ENCODE peak calls at places on chromosomes 6 and 20, in six cellular contexts. One of them, this sample, is unnamed.

GRCh38 chr20:9889270-9889981 is 50.5 kb upstream of the PAK5 start:
- DNase-seq in A549: no peak
- DNase-seq in brain microvascular endothelial cell: no peak
- DNase-seq in mammary epithelial cell: no peak
- DNase-seq in astrocyte of the cerebellum: no peak
- DNase-seq in epithelial cell of esophagus: no peak
- DNase-seq in this sample: no peak

GRCh38 chr6:21885532-21886089 is 292.1 kb downstream of the SOX4 start:
- DNase-seq in astrocyte of the cerebellum: peak
- DNase-seq in A549: peak
- DNase-seq in brain microvascular endothelial cell: peak
- DNase-seq in epithelial cell of esophagus: peak
- DNase-seq in mammary epithelial cell: peak
- DNase-seq in this sample: peak

GRCh38 chr6:106883808-106884262 is 90.7 kb downstream of the CD24 start:
- DNase-seq in astrocyte of the cerebellum: no peak
- DNase-seq in mammary epithelial cell: no peak
- DNase-seq in epithelial cell of esophagus: peak
- DNase-seq in A549: no peak
- DNase-seq in brain microvascular endothelial cell: no peak
- DNase-seq in this sample: peak

GRCh38 chr20:22465622-22466446 is 118.5 kb downstream of the FOXA2 start:
- DNase-seq in A549: no peak
- DNase-seq in mammary epithelial cell: no peak
- DNase-seq in brain microvascular endothelial cell: no peak
- DNase-seq in epithelial cell of esophagus: no peak
- DNase-seq in astrocyte of the cerebellum: no peak
- DNase-seq in this sample: no peak

GRCh38 chr6:54695815-54696214 is 150.8 kb upstream of the FAM83B start:
- DNase-seq in brain microvascular endothelial cell: no peak
- DNase-seq in astrocyte of the cerebellum: no peak
- DNase-seq in epithelial cell of esophagus: no peak
- DNase-seq in mammary epithelial cell: no peak
- DNase-seq in A549: no peak
- DNase-seq in this sample: no peak

GRCh38 chr6:9204171-9204570 is 768.8 kb upstream of the SLC35B3 start:
- DNase-seq in epithelial cell of esophagus: peak
- DNase-seq in mammary epithelial cell: peak
- DNase-seq in A549: no peak
- DNase-seq in brain microvascular endothelial cell: peak
- DNase-seq in astrocyte of the cerebellum: peak
- DNase-seq in this sample: peak

GRCh38 chr6:106149472-106150069 is 63.4 kb downstream of the PRDM1 start:
- DNase-seq in brain microvascular endothelial cell: no peak
- DNase-seq in mammary epithelial cell: no peak
- DNase-seq in astrocyte of the cerebellum: no peak
- DNase-seq in A549: no peak
- DNase-seq in epithelial cell of esophagus: no peak
- DNase-seq in this sample: no peak

GRCh38 chr6:107318100-107318736 is 141.1 kb downstream of the PDSS2 start:
- DNase-seq in mammary epithelial cell: peak
- DNase-seq in brain microvascular endothelial cell: peak
- DNase-seq in A549: peak
- DNase-seq in astrocyte of the cerebellum: peak
- DNase-seq in epithelial cell of esophagus: peak
- DNase-seq in this sample: peak

GRCh38 chr6:158850807-158851115 is 31.6 kb upstream of the EZR start:
- DNase-seq in brain microvascular endothelial cell: no peak
- DNase-seq in astrocyte of the cerebellum: no peak
- DNase-seq in epithelial cell of esophagus: no peak
- DNase-seq in A549: no peak
- DNase-seq in mammary epithelial cell: no peak
- DNase-seq in this sample: peak

GRCh38 chr6:111653961-111654360 is 48.3 kb upstream of the TRAF3IP2 start:
- DNase-seq in brain microvascular endothelial cell: no peak
- DNase-seq in A549: no peak
- DNase-seq in mammary epithelial cell: no peak
- DNase-seq in astrocyte of the cerebellum: no peak
- DNase-seq in epithelial cell of esophagus: no peak
- DNase-seq in this sample: no peak

GRCh38 chr6:23179994-23180393 is 610.6 kb downstream of the HDGFL1 start:
- DNase-seq in epithelial cell of esophagus: no peak
- DNase-seq in brain microvascular endothelial cell: no peak
- DNase-seq in A549: no peak
- DNase-seq in astrocyte of the cerebellum: no peak
- DNase-seq in mammary epithelial cell: no peak
- DNase-seq in this sample: no peak

GRCh38 chr6:166004491-166005275 is 163.0 kb downstream of the TBXT start:
- DNase-seq in astrocyte of the cerebellum: no peak
- DNase-seq in brain microvascular endothelial cell: no peak
- DNase-seq in epithelial cell of esophagus: no peak
- DNase-seq in A549: no peak
- DNase-seq in mammary epithelial cell: no peak
- DNase-seq in this sample: peak

GRCh38 chr20:45041464-45042337 is 59.2 kb downstream of the KCNS1 start:
- DNase-seq in brain microvascular endothelial cell: peak
- DNase-seq in mammary epithelial cell: peak
- DNase-seq in A549: no peak
- DNase-seq in epithelial cell of esophagus: peak
- DNase-seq in astrocyte of the cerebellum: no peak
- DNase-seq in this sample: peak

GRCh38 chr20:45060341-45060740 is 40.6 kb downstream of the KCNS1 start:
- DNase-seq in brain microvascular endothelial cell: no peak
- DNase-seq in astrocyte of the cerebellum: no peak
- DNase-seq in A549: no peak
- DNase-seq in mammary epithelial cell: no peak
- DNase-seq in epithelial cell of esophagus: no peak
- DNase-seq in this sample: no peak

GRCh38 chr6:15698474-15698873 is 35.6 kb upstream of the DTNBP1 start:
- DNase-seq in mammary epithelial cell: peak
- DNase-seq in astrocyte of the cerebellum: no peak
- DNase-seq in A549: no peak
- DNase-seq in epithelial cell of esophagus: no peak
- DNase-seq in brain microvascular endothelial cell: no peak
- DNase-seq in this sample: no peak

GRCh38 chr20:15406072-15406471 is 1068.7 kb upstream of the FLRT3 start:
- DNase-seq in mammary epithelial cell: peak
- DNase-seq in astrocyte of the cerebellum: no peak
- DNase-seq in epithelial cell of esophagus: no peak
- DNase-seq in brain microvascular endothelial cell: no peak
- DNase-seq in A549: no peak
- DNase-seq in this sample: no peak

GRCh38 chr6:99641270-99641669 is 34.6 kb downstream of the PRDM13 start:
- DNase-seq in A549: no peak
- DNase-seq in epithelial cell of esophagus: no peak
- DNase-seq in astrocyte of the cerebellum: no peak
- DNase-seq in mammary epithelial cell: no peak
- DNase-seq in brain microvascular endothelial cell: no peak
- DNase-seq in this sample: no peak

GRCh38 chr20:57400821-57401564 is 9.8 kb downstream of the RBM38 start:
- DNase-seq in astrocyte of the cerebellum: no peak
- DNase-seq in A549: no peak
- DNase-seq in epithelial cell of esophagus: no peak
- DNase-seq in mammary epithelial cell: no peak
- DNase-seq in brain microvascular endothelial cell: no peak
- DNase-seq in this sample: no peak

GRCh38 chr6:151514000-151514730 is 20.3 kb downstream of the CCDC170 start:
- DNase-seq in astrocyte of the cerebellum: no peak
- DNase-seq in mammary epithelial cell: no peak
- DNase-seq in epithelial cell of esophagus: no peak
- DNase-seq in A549: no peak
- DNase-seq in brain microvascular endothelial cell: no peak
- DNase-seq in this sample: no peak

DNA sequence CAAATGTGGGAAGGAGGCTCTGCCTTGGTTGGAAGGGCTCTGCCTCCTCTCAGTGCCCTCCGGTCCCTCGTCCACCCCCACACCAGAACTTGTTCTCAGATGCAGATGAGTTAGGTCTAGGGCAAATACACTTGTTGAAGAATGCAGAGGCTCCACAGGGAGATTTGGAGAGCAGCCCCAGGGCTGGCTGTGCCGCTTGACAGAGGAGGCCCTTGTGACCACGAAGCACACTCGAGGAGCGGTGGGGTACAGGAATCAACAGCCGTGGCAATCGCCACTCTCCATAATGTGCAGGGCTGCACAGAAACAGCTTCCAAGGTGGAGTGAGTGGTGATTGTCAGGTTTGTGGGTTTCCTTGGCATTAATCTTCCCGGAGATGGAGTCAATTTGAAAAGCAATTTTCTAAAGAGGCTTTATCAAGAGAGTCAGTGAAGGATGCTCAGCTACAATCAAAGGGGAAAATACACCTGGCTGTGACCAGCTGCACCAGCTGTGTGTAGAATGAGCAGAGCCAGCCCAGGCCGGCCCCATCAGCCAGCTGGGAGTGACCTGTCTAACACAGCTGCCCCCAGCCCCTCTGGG is 59.5 kb downstream of the BFSP1 start:
- DNase-seq in brain microvascular endothelial cell: no peak
- DNase-seq in epithelial cell of esophagus: no peak
- DNase-seq in astrocyte of the cerebellum: no peak
- DNase-seq in mammary epithelial cell: no peak
- DNase-seq in A549: no peak
- DNase-seq in this sample: no peak
- H3K4me3 ChIP-seq in brain microvascular endothelial cell: no peak
- H3K4me3 ChIP-seq in epithelial cell of esophagus: no peak
- H3K4me3 ChIP-seq in astrocyte of the cerebellum: no peak
- H3K4me3 ChIP-seq in mammary epithelial cell: no peak
- H3K4me3 ChIP-seq in A549: no peak
- H3K4me3 ChIP-seq in this sample: no peak

GRCh38 chr20:21308340-21308739 is 5.2 kb downstream of the XRN2 start:
- DNase-seq in mammary epithelial cell: no peak
- DNase-seq in A549: no peak
- DNase-seq in epithelial cell of esophagus: no peak
- DNase-seq in astrocyte of the cerebellum: no peak
- DNase-seq in brain microvascular endothelial cell: no peak
- DNase-seq in this sample: no peak

GRCh38 chr20:21302645-21303060 is 478 bp upstream of the XRN2 start:
- DNase-seq in astrocyte of the cerebellum: no peak
- DNase-seq in A549: no peak
- DNase-seq in brain microvascular endothelial cell: no peak
- DNase-seq in epithelial cell of esophagus: no peak
- DNase-seq in mammary epithelial cell: no peak
- DNase-seq in this sample: peak

GRCh38 chr20:21303872-21304586 is 898 bp downstream of the XRN2 start:
- DNase-seq in astrocyte of the cerebellum: no peak
- DNase-seq in brain microvascular endothelial cell: no peak
- DNase-seq in A549: no peak
- DNase-seq in mammary epithelial cell: no peak
- DNase-seq in epithelial cell of esophagus: no peak
- DNase-seq in this sample: peak

GRCh38 chr20:21301940-21302644 is 1.0 kb upstream of the XRN2 start:
- DNase-seq in mammary epithelial cell: no peak
- DNase-seq in astrocyte of the cerebellum: no peak
- DNase-seq in A549: no peak
- DNase-seq in epithelial cell of esophagus: no peak
- DNase-seq in brain microvascular endothelial cell: no peak
- DNase-seq in this sample: no peak

DNA sequence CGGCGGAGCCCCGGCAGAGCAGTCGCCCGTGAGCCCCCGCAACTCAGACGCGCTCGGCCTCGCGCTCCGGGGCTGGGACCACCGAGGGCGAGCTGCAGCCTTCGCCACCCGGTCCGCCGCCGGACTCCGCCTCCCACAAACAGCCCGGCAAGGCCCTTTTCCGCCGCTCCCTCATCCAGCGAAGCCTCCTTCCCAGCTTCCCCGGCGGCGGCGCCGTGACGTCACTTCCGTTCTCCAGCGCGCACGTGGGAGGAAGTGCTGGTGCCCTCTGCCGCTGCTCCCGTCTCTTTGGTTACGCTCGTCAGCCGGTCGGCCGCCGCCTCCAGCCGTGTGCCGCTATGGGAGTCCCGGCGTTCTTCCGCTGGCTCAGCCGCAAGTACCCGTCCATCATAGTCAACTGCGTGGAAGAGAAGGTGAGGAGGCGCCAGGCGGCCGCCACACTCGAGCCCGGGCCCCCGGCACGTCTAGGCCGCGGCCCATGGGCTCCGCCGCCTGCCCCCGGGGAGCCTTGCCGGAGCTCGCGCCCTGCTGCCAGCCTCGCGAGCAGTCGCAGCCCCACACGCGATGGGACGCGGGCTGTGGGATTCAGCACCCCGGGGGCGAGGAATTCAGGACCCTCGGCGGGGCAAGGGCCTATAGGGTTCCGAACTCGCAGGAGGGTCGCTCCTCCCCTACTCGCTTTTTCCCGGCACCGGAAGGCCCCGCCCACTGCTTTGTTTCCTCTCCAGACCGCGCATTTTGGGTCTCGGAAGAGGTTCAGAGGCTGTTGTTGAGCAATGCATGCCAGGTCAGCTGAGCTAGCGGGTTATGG is at the start of gene XRN2:
- DNase-seq in epithelial cell of esophagus: peak
- DNase-seq in astrocyte of the cerebellum: peak
- DNase-seq in A549: peak
- DNase-seq in brain microvascular endothelial cell: peak
- DNase-seq in mammary epithelial cell: peak
- DNase-seq in this sample: peak
- TF ChIP-seq CTCF in epithelial cell of esophagus: no peak
- TF ChIP-seq CTCF in astrocyte of the cerebellum: peak
- TF ChIP-seq CTCF in A549: no peak
- TF ChIP-seq CTCF in brain microvascular endothelial cell: peak
- TF ChIP-seq CTCF in mammary epithelial cell: no peak
- TF ChIP-seq CTCF in this sample: no peak

DNA sequence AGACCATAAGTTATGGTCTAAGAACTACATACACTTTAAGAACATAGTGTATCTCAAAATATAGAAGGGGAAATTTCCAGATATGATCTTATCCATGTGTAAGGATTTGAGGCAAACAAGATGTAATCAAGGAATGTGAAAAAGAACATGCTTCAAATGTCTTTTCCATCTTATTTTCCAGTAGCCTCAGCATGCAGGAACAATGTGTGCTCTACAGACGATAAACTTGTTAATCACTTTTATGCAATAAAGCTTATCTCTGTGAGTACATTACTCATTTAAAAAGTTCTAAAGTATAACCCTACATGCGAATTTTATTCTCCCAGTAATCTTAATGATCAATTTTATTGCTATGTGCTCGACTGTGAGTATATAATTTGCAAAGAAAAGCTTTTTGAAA is 185.2 kb downstream of the ALDH8A1 start:
- DNase-seq in epithelial cell of esophagus: no peak
- DNase-seq in A549: no peak
- DNase-seq in mammary epithelial cell: no peak
- DNase-seq in astrocyte of the cerebellum: no peak
- DNase-seq in brain microvascular endothelial cell: no peak
- DNase-seq in this sample: no peak
- H3K4me3 ChIP-seq in epithelial cell of esophagus: no peak
- H3K4me3 ChIP-seq in A549: no peak
- H3K4me3 ChIP-seq in mammary epithelial cell: no peak
- H3K4me3 ChIP-seq in astrocyte of the cerebellum: no peak
- H3K4me3 ChIP-seq in brain microvascular endothelial cell: no peak
- H3K4me3 ChIP-seq in this sample: no peak

GRCh38 chr6:12150812-12151432 is 138.8 kb downstream of the HIVEP1 start:
- DNase-seq in astrocyte of the cerebellum: no peak
- DNase-seq in epithelial cell of esophagus: peak
- DNase-seq in A549: peak
- DNase-seq in brain microvascular endothelial cell: no peak
- DNase-seq in mammary epithelial cell: no peak
- DNase-seq in this sample: no peak
- TF ChIP-seq CTCF in astrocyte of the cerebellum: peak
- TF ChIP-seq CTCF in epithelial cell of esophagus: peak
- TF ChIP-seq CTCF in A549: peak
- TF ChIP-seq CTCF in brain microvascular endothelial cell: peak
- TF ChIP-seq CTCF in mammary epithelial cell: peak
- TF ChIP-seq CTCF in this sample: peak

GRCh38 chr6:37260063-37260843 is 2.3 kb upstream of the TMEM217 start:
- DNase-seq in brain microvascular endothelial cell: no peak
- DNase-seq in epithelial cell of esophagus: no peak
- DNase-seq in astrocyte of the cerebellum: no peak
- DNase-seq in mammary epithelial cell: no peak
- DNase-seq in A549: no peak
- DNase-seq in this sample: no peak
- H3K4me3 ChIP-seq in brain microvascular endothelial cell: no peak
- H3K4me3 ChIP-seq in epithelial cell of esophagus: no peak
- H3K4me3 ChIP-seq in astrocyte of the cerebellum: no peak
- H3K4me3 ChIP-seq in mammary epithelial cell: no peak
- H3K4me3 ChIP-seq in A549: no peak
- H3K4me3 ChIP-seq in this sample: no peak